ENCODE peak calls at places on chromosomes 16 and 17, in nine cellular contexts. F, J, O, Y, N, G, U, S and E are unnamed samples.

GRCh38 chr17:76679242-76679641 is 31.5 kb downstream of the MXRA7 start:
- DNase-seq in U (no peak), J (no peak), G (no peak), S (no peak), Y (no peak), O (no peak), N (no peak), F (no peak), E (no peak)

GRCh38 chr17:77100009-77100408 is 40.8 kb upstream of the SEC14L1 start:
- DNase-seq in J (no peak), U (no peak), O (no peak), Y (no peak), G (no peak), F (no peak), S (no peak), N (no peak), E (no peak)

GRCh38 chr16:627458-628239 is 3.1 kb upstream of the WFIKKN1 start:
- DNase-seq in N (no peak), J (no peak), O (no peak), S (no peak), F (no peak), G (no peak), Y (no peak), U (no peak), E (no peak)

GRCh38 chr17:41494524-41494923 is 4.8 kb upstream of the KRT36 start:
- DNase-seq in G (no peak), U (peak), Y (no peak), N (no peak), S (no peak), J (peak), O (peak), F (peak), E (no peak)

GRCh38 chr17:78144146-78144719 is 2.0 kb upstream of the C17orf99 start:
- DNase-seq in S (peak), N (no peak), O (no peak), G (no peak), J (peak), Y (peak), U (no peak), F (peak), E (no peak)

GRCh38 chr17:44540246-44541084 is 16.8 kb upstream of the FZD2 start:
- DNase-seq in U (no peak), J (no peak), S (no peak), F (no peak), N (no peak), O (no peak), G (no peak), Y (no peak), E (no peak)

GRCh38 chr16:61836804-61837398 is 199.3 kb downstream of the CDH8 start:
- DNase-seq in G (no peak), S (no peak), J (no peak), O (no peak), U (peak), Y (no peak), F (no peak), N (no peak), E (no peak)

GRCh38 chr16:50712568-50712914 is 19.1 kb downstream of the NOD2 start:
- DNase-seq in Y (no peak), J (no peak), U (no peak), N (no peak), G (no peak), S (no peak), O (no peak), F (no peak), E (no peak)

GRCh38 chr16:1640261-1640956 is 28.2 kb downstream of the CRAMP1 start:
- DNase-seq in F (no peak), S (no peak), O (no peak), U (no peak), Y (no peak), N (no peak), J (no peak), G (no peak), E (no peak)

GRCh38 chr17:81466564-81467472 is 45.8 kb downstream of the ACTG1 start:
- DNase-seq in N (no peak), J (no peak), F (no peak), S (no peak), G (no peak), U (no peak), Y (no peak), O (no peak), E (no peak)

GRCh38 chr17:1110844-1111598 is 68.8 kb downstream of the ABR start:
- DNase-seq in J (peak), Y (peak), O (peak), U (peak), G (no peak), N (peak), F (peak), S (peak), E (no peak)

GRCh38 chr16:68396481-68396880 is 51.8 kb downstream of the SMPD3 start:
- DNase-seq in U (peak), Y (no peak), F (peak), S (peak), O (peak), N (no peak), G (peak), J (peak), E (peak)